ENCODE peak calls at places on chromosomes 5 and 9, in six cellular contexts. K, R, X, U, I and Z are unnamed samples.

GRCh38 chr5:73204302-73204701 is 31.3 kb downstream of the TMEM174 start:
- DNase-seq in X (no peak), I (no peak), U (no peak), R (no peak), K (no peak), Z (no peak)

GRCh38 chr5:66197764-66198405 is 53.8 kb downstream of the SREK1 start:
- DNase-seq in R (peak; percentile 45), I (no peak), U (no peak), X (no peak), K (no peak), Z (no peak)

GRCh38 chr5:32909207-32909606 is 198.1 kb downstream of the NPR3 start:
- DNase-seq in X (peak; percentile 26), R (no peak), K (no peak), I (no peak), U (no peak), Z (peak; percentile 63)

GRCh38 chr9:113579270-113580040 is 115.9 kb downstream of the RGS3 start:
- DNase-seq in R (no peak), U (no peak), X (peak; percentile 71), K (no peak), I (no peak), Z (peak; percentile 60)

GRCh38 chr5:100537946-100538345 is 2.8 kb downstream of the FAM174A start:
- DNase-seq in U (no peak), X (no peak), R (no peak), I (no peak), K (no peak), Z (no peak)

GRCh38 chr5:6377121-6377520 is 1.2 kb downstream of the MED10 start:
- DNase-seq in U (no peak), K (no peak), I (peak; percentile 2), R (no peak), X (peak; percentile 53), Z (peak; percentile 5)

GRCh38 chr9:121906074-121906520 is 187.0 kb downstream of the TTLL11 start:
- DNase-seq in I (no peak), R (no peak), U (no peak), K (no peak), X (peak; percentile 43), Z (peak; percentile 68)

GRCh38 chr9:135924628-135925338 is 17.4 kb upstream of the CAMSAP1 start:
- DNase-seq in X (no peak), K (no peak), U (no peak), R (peak; percentile 50), I (no peak), Z (no peak)

GRCh38 chr9:3746296-3747275 is 220.8 kb upstream of the RFX3 start:
- DNase-seq in K (no peak), X (peak; percentile 79), R (no peak), I (no peak), U (no peak), Z (peak; percentile 89)

GRCh38 chr5:69299625-69300024 is 33.0 kb downstream of the CCDC125 start:
- DNase-seq in I (no peak), X (no peak), R (no peak), K (no peak), U (no peak), Z (no peak)

GRCh38 chr5:149869266-149869875 is 75.2 kb downstream of the PDE6A start:
- DNase-seq in X (no peak), K (no peak), U (no peak), R (no peak), I (no peak), Z (no peak)

GRCh38 chr9:20573023-20573422 is 49.3 kb downstream of the MLLT3 start:
- DNase-seq in X (no peak), U (no peak), R (no peak), K (no peak), I (no peak), Z (no peak)

GRCh38 chr9:9142001-9142400 is 1342.4 kb upstream of the DMAC1 start:
- DNase-seq in X (no peak), K (no peak), I (peak; percentile 30), R (peak; percentile 27), U (no peak), Z (no peak)

GRCh38 chr5:179256229-179257189 is 88.8 kb downstream of the ADAMTS2 start:
- DNase-seq in U (no peak), I (peak; percentile 6), R (no peak), X (no peak), K (no peak), Z (no peak)

GRCh38 chr5:82480331-82480730 is 202.2 kb upstream of the RPS23 start:
- DNase-seq in U (no peak), I (no peak), K (no peak), R (no peak), X (no peak), Z (no peak)

GRCh38 chr5:158807947-158808346 is 291.8 kb downstream of the EBF1 start:
- DNase-seq in X (no peak), R (no peak), K (no peak), I (no peak), U (no peak), Z (no peak)

GRCh38 chr5:91443761-91444467 is 60.8 kb upstream of the ARRDC3 start:
- DNase-seq in I (no peak), R (peak; percentile 21), U (no peak), X (no peak), K (no peak), Z (peak; percentile 1)

GRCh38 chr5:79020861-79021561 is 35.9 kb upstream of the ARSB start:
- DNase-seq in I (peak; percentile 52), X (peak; percentile 65), K (peak; percentile 36), R (peak; percentile 72), U (peak; percentile 61), Z (peak; percentile 78)

GRCh38 chr5:157434096-157434495 is 25.9 kb upstream of the NIPAL4 start:
- DNase-seq in U (no peak), X (no peak), R (no peak), K (no peak), I (no peak), Z (no peak)

GRCh38 chr5:142977363-142978051 is 207.3 kb downstream of the ARHGAP26 start:
- DNase-seq in R (peak; percentile 67), I (no peak), K (no peak), U (no peak), X (peak; percentile 93), Z (peak; percentile 94)

GRCh38 chr5:177495243-177496060 is 2.0 kb downstream of the PDLIM7 start:
- DNase-seq in X (peak; percentile 94), R (peak; percentile 96), U (peak; percentile 79), K (peak; percentile 90), I (peak; percentile 92), Z (peak; percentile 88)

GRCh38 chr9:131402738-131403492 is 9.0 kb downstream of the PRRC2B start:
- DNase-seq in I (no peak), K (no peak), X (peak; percentile 88), R (no peak), U (no peak), Z (peak; percentile 89)

GRCh38 chr5:76811214-76811613 is 7.6 kb upstream of the F2RL1 start:
- DNase-seq in I (no peak), X (peak; percentile 34), U (no peak), R (no peak), K (no peak), Z (peak; percentile 73)

GRCh38 chr9:6869081-6869948 is 111.5 kb downstream of the KDM4C start:
- DNase-seq in U (no peak), R (no peak), K (no peak), I (peak; percentile 45), X (peak; percentile 18), Z (no peak)

GRCh38 chr5:33148076-33148501 is 292.7 kb upstream of the TARS1 start:
- DNase-seq in K (no peak), U (no peak), X (peak; percentile 54), I (no peak), R (no peak), Z (peak; percentile 90)

GRCh38 chr9:33690156-33690908 is 105.0 kb upstream of the PRSS3 start:
- DNase-seq in U (no peak), I (no peak), X (no peak), R (no peak), K (no peak), Z (no peak)

GRCh38 chr5:77632526-77633268 is 5.8 kb downstream of the OTP start:
- DNase-seq in I (peak; percentile 64), U (peak; percentile 73), K (no peak), R (peak; percentile 44), X (no peak), Z (no peak)

GRCh38 chr5:165781703-165782102 is 2276.3 kb downstream of the MAT2B start:
- DNase-seq in K (no peak), X (no peak), U (no peak), I (no peak), R (no peak), Z (no peak)

DNA sequence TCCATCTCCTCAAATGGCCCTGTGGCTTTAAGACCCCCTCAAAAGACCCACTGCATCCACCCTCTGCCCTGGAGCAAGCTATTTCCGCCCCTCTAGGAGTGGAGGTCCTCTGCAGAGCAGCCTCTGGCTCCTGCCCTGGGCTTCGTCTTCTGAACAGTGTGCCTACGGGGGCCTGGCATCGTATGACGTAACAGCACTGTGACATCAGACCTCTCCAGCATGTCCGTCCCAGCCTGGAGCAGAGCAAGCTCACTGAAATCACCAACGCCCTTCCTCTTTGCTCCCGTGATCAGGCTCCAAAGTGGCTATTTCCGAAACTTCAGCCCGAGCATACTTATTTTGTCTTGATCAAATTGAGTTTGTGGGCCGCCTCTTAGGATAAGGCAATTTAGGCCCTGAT is 69.1 kb upstream of the PTCH1 start:
- DNase-seq in R (no peak), U (no peak), I (no peak), X (no peak), K (no peak), Z (no peak)
- H2BK15ac ChIP-seq in R (no peak overlapping the region), U (no peak overlapping the region), I (no peak overlapping the region), X (no peak overlapping the region), K (peak overlapping the region; percentile 55), Z (no peak overlapping the region)

DNA sequence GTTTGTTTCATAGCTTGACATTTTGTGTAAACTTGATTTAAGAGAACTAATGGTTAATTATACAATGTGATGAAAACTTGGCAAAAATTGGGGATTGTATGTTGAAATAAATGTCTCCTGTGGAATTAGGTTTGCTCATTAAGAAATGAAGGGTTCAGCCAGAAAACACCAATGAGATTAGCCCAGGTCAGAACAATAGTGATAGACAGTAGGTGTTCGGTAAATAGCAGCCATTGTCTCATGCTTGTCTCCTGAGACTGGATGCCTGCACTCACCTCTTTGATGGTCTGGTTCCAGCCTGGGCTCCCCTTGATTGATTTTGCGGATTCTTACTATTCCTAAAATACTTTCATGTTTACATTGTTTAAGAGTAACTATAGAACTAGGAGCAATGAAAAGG is 135.5 kb downstream of the FBN2 start:
- DNase-seq in U (no peak), X (no peak), I (no peak), K (no peak), R (peak; percentile 21), Z (no peak)
- H2BK15ac ChIP-seq in U (no peak overlapping the region), X (no peak overlapping the region), I (no peak overlapping the region), K (no peak overlapping the region), R (no peak overlapping the region), Z (no peak overlapping the region)

DNA sequence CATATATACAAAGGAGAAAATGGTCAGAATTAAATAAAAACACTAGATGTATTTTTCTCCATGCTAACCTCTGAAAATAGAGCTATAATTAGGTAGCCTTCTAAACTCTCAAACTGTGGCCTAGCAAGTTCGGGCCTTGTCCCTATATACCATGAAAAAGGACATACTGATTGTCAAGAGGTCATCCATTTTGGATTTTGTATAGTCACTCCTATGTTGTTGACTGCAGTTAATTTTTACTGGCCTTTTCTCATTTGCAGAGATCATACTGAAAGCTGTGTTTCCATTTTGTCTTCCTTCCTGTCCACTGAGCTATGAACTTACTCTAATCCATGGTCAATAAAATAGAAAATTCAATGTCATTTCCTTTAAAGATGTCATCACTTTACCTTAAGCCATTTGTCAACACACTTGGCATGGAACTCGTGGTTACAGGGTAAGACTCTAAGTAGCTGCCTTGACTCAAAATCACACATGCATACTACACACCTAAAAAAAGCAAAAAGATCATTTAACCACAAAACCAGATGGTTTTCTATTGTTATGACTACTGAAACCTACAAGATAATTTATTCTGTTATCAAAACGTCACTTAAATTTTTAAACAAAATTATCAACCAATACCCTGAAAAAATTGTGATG is 58.0 kb downstream of the RNF38 start:
- DNase-seq in I (no peak), K (no peak), U (no peak), R (no peak), X (no peak), Z (no peak)
- H2BK15ac ChIP-seq in I (no peak overlapping the region), K (no peak overlapping the region), U (no peak overlapping the region), R (no peak overlapping the region), X (no peak overlapping the region), Z (no peak overlapping the region)

GRCh38 chr5:160427607-160428006 is 6.0 kb downstream of the PTTG1 start:
- DNase-seq in I (no peak), K (no peak), U (no peak), R (no peak), X (no peak), Z (no peak)
- H2BK15ac ChIP-seq in I (no peak overlapping the region), K (no peak overlapping the region), U (no peak overlapping the region), R (no peak overlapping the region), X (no peak overlapping the region), Z (no peak overlapping the region)